ENCODE peak calls at places on chromosomes 1 and 21, in five cellular contexts. D, E, H, O and J are unnamed samples.

GRCh38 chr21:21003701-21004100 is 5.5 kb downstream of the NCAM2 start:
- DNase-seq in D (no peak), E (peak), H (no peak), O (peak), J (peak)

GRCh38 chr1:82388679-82389078 is 587.9 kb downstream of the ADGRL2 start:
- DNase-seq in D (no peak), E (no peak), H (no peak), O (peak), J (no peak)

GRCh38 chr1:85319488-85319887 is 43.1 kb upstream of the BCL10 start:
- DNase-seq in D (no peak), E (no peak), H (no peak), O (no peak), J (no peak)

GRCh38 chr1:45924736-45925135 is 121.3 kb downstream of the MAST2 start:
- DNase-seq in D (no peak), E (no peak), H (no peak), O (peak), J (peak)

GRCh38 chr1:36450270-36450918 is at the start of gene OSCP1:
- DNase-seq in D (peak), E (peak), H (peak), O (peak), J (peak)

GRCh38 chr1:53134961-53135734 is 7.3 kb downstream of the SLC1A7 start:
- DNase-seq in D (no peak), E (no peak), H (no peak), O (peak), J (no peak)

GRCh38 chr21:38956791-38957571 is 151.3 kb downstream of the ETS2 start:
- DNase-seq in D (no peak), E (no peak), H (no peak), O (peak), J (peak)

GRCh38 chr1:156115514-156116374 is 1.2 kb downstream of the LMNA start:
- DNase-seq in D (no peak), E (peak), H (no peak), O (peak), J (peak)

GRCh38 chr1:119701659-119702058 is 10.1 kb upstream of the PHGDH start:
- DNase-seq in D (no peak), E (no peak), H (no peak), O (no peak), J (no peak)

GRCh38 chr1:245578751-245579150 is 424.0 kb downstream of the KIF26B start:
- DNase-seq in D (no peak), E (no peak), H (no peak), O (no peak), J (no peak)

GRCh38 chr1:218409946-218410510 is 64.9 kb downstream of the TGFB2 start:
- DNase-seq in D (no peak), E (no peak), H (no peak), O (peak), J (no peak)

GRCh38 chr1:179156026-179156425 is 73.5 kb downstream of the ABL2 start:
- DNase-seq in D (no peak), E (no peak), H (no peak), O (no peak), J (no peak)

GRCh38 chr21:46082638-46083270 is 15.2 kb upstream of the COL6A2 start:
- DNase-seq in D (no peak), E (peak), H (no peak), O (no peak), J (no peak)

GRCh38 chr1:10796029-10796944 is at the start of gene CASZ1:
- DNase-seq in D (peak), E (peak), H (peak), O (peak), J (peak)

GRCh38 chr1:100037665-100038400 is 68.0 kb downstream of the SLC35A3 start:
- DNase-seq in D (peak), E (peak), H (peak), O (peak), J (peak)

GRCh38 chr1:2345297-2346075 is 45.9 kb downstream of the MORN1 start:
- DNase-seq in D (no peak), E (no peak), H (no peak), O (no peak), J (no peak)

GRCh38 chr1:33709780-33710713 is 153.8 kb upstream of the HMGB4 start:
- DNase-seq in D (no peak), E (no peak), H (no peak), O (no peak), J (no peak)

GRCh38 chr1:213693864-213694263 is 293.9 kb upstream of the PROX1 start:
- DNase-seq in D (no peak), E (no peak), H (no peak), O (no peak), J (no peak)

GRCh38 chr1:228804173-228804572 is 68.9 kb downstream of the RHOU start:
- DNase-seq in D (no peak), E (no peak), H (no peak), O (no peak), J (no peak)
- H2BK120ac ChIP-seq in D (no peak), E (no peak), H (no peak), O (no peak), J (no peak)

GRCh38 chr1:244197851-244198375 is 146.8 kb downstream of the ZBTB18 start:
- DNase-seq in D (no peak), E (no peak), H (no peak), O (peak), J (no peak)

GRCh38 chr1:244187310-244187709 is 136.2 kb downstream of the ZBTB18 start:
- DNase-seq in D (no peak), E (no peak), H (no peak), O (no peak), J (no peak)

GRCh38 chr1:244196890-244197289 is 145.8 kb downstream of the ZBTB18 start:
- DNase-seq in D (no peak), E (no peak), H (no peak), O (no peak), J (no peak)

GRCh38 chr1:244191581-244191980 is 140.5 kb downstream of the ZBTB18 start:
- DNase-seq in D (no peak), E (no peak), H (no peak), O (no peak), J (no peak)

DNA sequence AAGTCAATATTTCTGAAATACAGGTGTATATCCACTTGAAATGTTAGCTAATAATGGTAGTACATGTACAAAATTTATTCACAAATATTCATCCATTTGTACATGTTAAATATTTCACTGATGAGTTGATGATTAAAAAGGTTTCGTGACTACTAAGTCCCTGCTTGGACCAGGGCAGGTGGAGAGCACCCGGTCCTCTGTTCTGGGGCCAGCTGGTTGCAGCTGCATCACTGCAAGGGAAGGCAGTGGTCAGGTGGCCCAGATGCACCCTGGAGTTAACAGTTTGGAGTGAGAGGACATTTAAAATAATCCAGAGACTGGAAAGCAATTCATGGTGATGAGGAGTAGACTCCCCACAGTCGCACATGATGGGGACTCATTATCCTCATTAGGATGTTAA is 141.3 kb downstream of the ZBTB18 start:
- DNase-seq in D (no peak), E (no peak), H (no peak), O (no peak), J (no peak)
- H4K91ac ChIP-seq in D (no peak), E (no peak), H (no peak), O (no peak), J (peak)

GRCh38 chr1:40978886-40979240 is 633 bp upstream of the CTPS1 start:
- DNase-seq in D (no peak), E (no peak), H (peak), O (no peak), J (peak)

GRCh38 chr1:40979241-40980067 is at the start of gene CTPS1:
- DNase-seq in D (peak), E (peak), H (peak), O (peak), J (peak)

GRCh38 chr1:40981702-40982448 is 2.4 kb downstream of the CTPS1 start:
- DNase-seq in D (no peak), E (no peak), H (no peak), O (no peak), J (peak)

GRCh38 chr1:40980068-40980452 is 564 bp downstream of the CTPS1 start:
- DNase-seq in D (no peak), E (no peak), H (no peak), O (no peak), J (no peak)

GRCh38 chr1:40980453-40981121 is 1.1 kb downstream of the CTPS1 start:
- DNase-seq in D (no peak), E (peak), H (no peak), O (peak), J (peak)
- H2BK5ac ChIP-seq in D (no peak), E (no peak), H (peak), O (peak), J (no peak)

DNA sequence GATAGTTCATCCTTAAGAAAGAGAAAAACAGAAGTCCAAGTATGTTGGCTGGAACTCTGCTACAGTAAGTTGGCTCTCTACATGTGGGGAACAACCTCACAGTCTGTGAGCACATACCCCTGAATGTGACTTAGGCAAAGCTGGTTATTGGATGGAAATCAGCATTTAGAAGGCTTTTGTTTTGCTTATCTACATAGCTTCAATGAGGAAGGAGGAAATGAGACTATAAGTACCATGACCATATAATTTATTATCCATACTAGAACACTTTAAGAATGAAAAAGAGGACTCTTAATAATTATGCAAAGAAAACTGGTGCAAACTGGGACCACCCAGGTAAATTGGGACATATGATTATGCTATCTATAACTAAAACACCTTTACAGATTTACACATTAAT is 31.7 kb upstream of the CD55 start:
- DNase-seq in D (no peak), E (no peak), H (no peak), O (no peak), J (no peak)
- H2BK120ac ChIP-seq in D (no peak), E (no peak), H (no peak), O (no peak), J (no peak)

DNA sequence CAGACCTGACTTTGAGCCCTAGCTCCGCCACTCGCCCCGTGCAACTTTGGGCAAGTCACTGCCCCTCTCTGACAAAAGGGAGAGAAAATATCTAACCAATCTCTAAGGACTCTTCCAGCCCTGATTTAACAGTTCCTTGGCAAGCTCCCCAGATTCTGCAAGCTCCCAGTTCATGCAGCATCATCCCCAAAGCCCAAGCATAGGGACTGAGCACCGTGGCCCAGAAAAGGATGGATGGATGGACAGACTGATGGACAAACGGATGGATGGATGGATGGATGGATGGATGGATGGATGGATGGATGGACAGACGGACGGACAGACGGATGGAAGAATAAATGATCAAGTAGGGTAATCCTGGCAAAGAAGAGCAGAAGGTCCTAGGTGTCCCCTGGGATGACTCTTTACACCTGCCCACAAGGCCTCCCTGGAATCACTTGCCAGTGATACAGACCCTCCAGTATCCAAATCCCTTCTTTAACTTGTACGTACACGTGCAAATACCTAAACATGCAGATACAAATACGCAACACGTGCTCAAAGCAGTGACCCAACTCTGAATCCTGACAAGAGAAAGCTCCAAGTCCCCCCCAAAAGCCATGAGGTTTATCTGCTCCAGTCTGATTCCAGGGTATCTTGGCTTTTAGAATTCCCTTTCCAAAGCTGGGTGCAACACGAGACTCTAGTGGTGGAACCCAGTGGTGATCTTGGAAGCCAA is 16.0 kb downstream of the IFFO2 start:
- DNase-seq in D (no peak), E (no peak), H (no peak), O (peak), J (no peak)
- H4K91ac ChIP-seq in D (peak), E (no peak), H (no peak), O (peak), J (no peak)

GRCh38 chr1:204562075-204562990 is 46.1 kb downstream of the MDM4 start:
- DNase-seq in D (no peak), E (no peak), H (no peak), O (no peak), J (no peak)
- H2BK5ac ChIP-seq in D (no peak), E (no peak), H (no peak), O (no peak), J (no peak)

DNA sequence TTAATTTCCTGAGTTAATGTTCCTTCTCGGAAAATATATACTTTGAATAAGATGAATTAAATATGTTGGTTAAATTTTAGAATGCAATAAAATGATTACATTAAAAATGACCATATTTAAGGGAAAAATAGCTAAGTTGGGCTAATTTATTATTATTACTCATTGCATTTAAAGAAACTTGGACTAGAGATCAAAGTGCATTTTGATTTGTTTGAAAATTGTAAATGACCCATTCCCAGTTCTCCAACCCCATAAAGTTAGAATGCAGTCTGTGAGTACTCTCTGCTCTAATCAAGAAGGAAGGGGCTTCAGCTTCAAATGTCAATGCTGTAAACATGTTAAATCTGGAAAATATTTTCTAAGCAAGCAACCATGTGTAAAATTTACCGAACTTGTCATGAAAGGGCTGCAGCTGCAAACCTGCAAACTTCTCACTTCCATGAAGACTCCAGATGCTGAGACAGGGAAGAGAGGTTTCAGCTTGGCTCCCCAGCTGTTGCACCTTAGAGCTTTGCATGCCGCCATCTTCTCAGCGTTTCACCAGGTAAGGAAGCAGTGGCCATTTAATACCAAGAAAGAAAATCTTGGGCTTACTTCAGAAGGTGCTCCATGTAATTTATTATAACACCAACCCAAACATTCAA is 232.6 kb downstream of the TTLL7 start:
- DNase-seq in D (no peak), E (no peak), H (no peak), O (no peak), J (no peak)
- H2BK120ac ChIP-seq in D (no peak), E (no peak), H (no peak), O (no peak), J (no peak)

DNA sequence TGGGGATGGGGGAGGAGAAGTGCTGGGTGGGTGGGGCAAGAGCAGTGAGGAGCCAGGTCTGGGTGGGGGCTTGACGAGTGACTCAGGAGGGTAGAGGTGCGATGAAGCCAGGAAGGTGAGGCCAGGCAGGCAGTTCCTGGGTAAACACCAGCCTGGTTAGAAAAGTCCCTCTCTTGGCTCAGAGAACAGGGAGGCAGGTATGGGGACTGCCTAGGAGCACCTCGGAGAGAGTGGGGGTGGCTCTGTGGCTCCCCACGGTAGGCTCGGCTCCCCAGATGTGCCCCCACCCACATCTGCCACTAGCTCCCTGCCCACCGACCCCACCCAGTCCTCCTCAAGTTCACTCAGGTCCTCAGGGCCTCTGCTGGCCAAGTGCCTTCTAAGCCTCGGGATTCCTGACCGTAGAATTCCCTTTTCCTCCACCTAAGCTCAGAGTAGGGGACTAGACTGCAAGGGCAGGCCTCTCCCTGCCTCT is 1.2 kb downstream of the HSPG2 start:
- DNase-seq in D (no peak), E (no peak), H (no peak), O (no peak), J (peak)
- H4K91ac ChIP-seq in D (peak), E (no peak), H (no peak), O (peak), J (peak)